ENCODE peak calls at places on chromosome 3, in eight cellular contexts. D is activated CD4-positive, CD25-positive, alpha-beta regulatory T cell; Y is DND-41; O is body of pancreas; J is activated gamma-delta T cell treated with Interleukin-2 at 50 U/mL for 16 hours; R is CD8-positive, alpha-beta T cell; L is HS-5; F is activated T-cell treated with anti-CD3 and anti-CD28 coated beads, Interleukin-2, amount 50 U/mL, for 72 hours. Q is an unnamed sample.

GRCh38 chr3:46369675-46370132 is 1.0 kb upstream of the CCR5 start:
- DNase-seq in Y (no peak), L (no peak), F (peak; percentile 66), D (no peak), R (no peak), O (no peak), J (no peak), Q (no peak)

GRCh38 chr3:125470671-125471070 is 49.3 kb downstream of the SNX4 start:
- DNase-seq in O (no peak), D (no peak), J (no peak), Y (no peak), R (no peak), F (no peak), L (no peak), Q (no peak)

GRCh38 chr3:8742921-8743605 is 9.5 kb downstream of the CAV3 start:
- DNase-seq in J (no peak), F (no peak), Y (no peak), L (peak; percentile 58), R (no peak), O (no peak), D (no peak), Q (no peak)

GRCh38 chr3:113222412-113223086 is 11.2 kb downstream of the BOC start:
- DNase-seq in O (peak; percentile 72), F (no peak), J (no peak), L (no peak), R (no peak), Y (peak; percentile 58), D (no peak), Q (no peak)

GRCh38 chr3:5232570-5232969 is 45.1 kb downstream of the EDEM1 start:
- DNase-seq in O (no peak), L (no peak), J (no peak), F (no peak), D (no peak), Y (no peak), R (no peak), Q (no peak)

GRCh38 chr3:132787616-132788015 is 65.4 kb upstream of the NPHP3 start:
- DNase-seq in L (no peak), J (no peak), D (no peak), R (no peak), F (no peak), Y (no peak), O (no peak), Q (peak; percentile 54)

GRCh38 chr3:194890086-194890485 is 204.4 kb downstream of the FAM43A start:
- DNase-seq in F (no peak), R (no peak), O (no peak), D (no peak), Y (no peak), L (no peak), J (no peak), Q (no peak)

GRCh38 chr3:186025161-186025560 is 83.7 kb downstream of the ETV5 start:
- DNase-seq in Y (no peak), O (no peak), J (no peak), L (peak; percentile 53), R (no peak), F (peak; percentile 81), D (no peak), Q (no peak)

GRCh38 chr3:198071602-198072285 is 111.7 kb downstream of the LMLN start:
- DNase-seq in O (no peak), Y (no peak), D (no peak), J (peak; percentile 55), F (peak; percentile 82), L (peak; percentile 99), R (peak; percentile 37), Q (no peak)

GRCh38 chr3:36075491-36075890 is 304.8 kb upstream of the STAC start:
- DNase-seq in J (no peak), F (no peak), D (no peak), R (no peak), L (no peak), O (no peak), Y (no peak), Q (no peak)

GRCh38 chr3:172103724-172104123 is 64.3 kb downstream of the FNDC3B start:
- DNase-seq in D (no peak), L (no peak), O (no peak), Y (no peak), J (no peak), R (no peak), F (no peak), Q (no peak)

GRCh38 chr3:131802029-131802428 is 232.8 kb downstream of the CPNE4 start:
- DNase-seq in R (no peak), J (no peak), L (no peak), Y (no peak), O (no peak), F (no peak), D (no peak), Q (no peak)

GRCh38 chr3:29065211-29065785 is 215.6 kb upstream of the RBMS3 start:
- DNase-seq in F (no peak), R (no peak), L (peak; percentile 93), D (no peak), J (no peak), O (peak; percentile 81), Y (no peak), Q (peak; percentile 85)

GRCh38 chr3:106135451-106136160 is 266.8 kb upstream of the CBLB start:
- DNase-seq in F (no peak), Y (no peak), O (no peak), L (no peak), D (no peak), R (no peak), J (no peak), Q (no peak)

GRCh38 chr3:156474560-156475389 is 80.1 kb downstream of the SSR3 start:
- DNase-seq in R (no peak), Y (no peak), L (no peak), O (no peak), F (no peak), J (no peak), D (no peak), Q (no peak)

GRCh38 chr3:123076496-123077418 is 9.9 kb downstream of the PDIA5 start:
- DNase-seq in J (no peak), L (no peak), F (no peak), R (no peak), Y (no peak), O (peak; percentile 65), D (no peak), Q (no peak)

GRCh38 chr3:194034556-194035336 is 101.2 kb upstream of the HES1 start:
- DNase-seq in D (no peak), J (no peak), R (no peak), Y (no peak), F (no peak), O (no peak), L (no peak), Q (no peak)

GRCh38 chr3:12926660-12927059 is 85.3 kb upstream of the RPL32 start:
- DNase-seq in L (no peak), Y (no peak), F (no peak), D (no peak), O (no peak), R (no peak), J (no peak), Q (no peak)

GRCh38 chr3:156215751-156216150 is 95.4 kb downstream of the KCNAB1 start:
- DNase-seq in R (no peak), L (no peak), D (no peak), O (no peak), Y (no peak), F (no peak), J (no peak), Q (no peak)

GRCh38 chr3:193711165-193711485 is 118.1 kb downstream of the OPA1 start:
- DNase-seq in Y (no peak), J (no peak), R (no peak), F (no peak), L (no peak), D (no peak), O (no peak), Q (no peak)

GRCh38 chr3:50227390-50228183 is 8.4 kb upstream of the GNAI2 start:
- DNase-seq in Y (peak; percentile 92), L (no peak), O (peak; percentile 95), R (peak; percentile 92), F (peak; percentile 94), J (peak; percentile 89), D (peak; percentile 89), Q (peak; percentile 66)

GRCh38 chr3:98557324-98558010 is 25.7 kb downstream of the GPR15 start:
- DNase-seq in F (peak; percentile 76), O (no peak), Y (no peak), D (no peak), R (no peak), J (no peak), L (no peak), Q (no peak)

GRCh38 chr3:144200004-144200403 is 228.4 kb downstream of the DIPK2A start:
- DNase-seq in L (no peak), Y (no peak), D (no peak), O (no peak), R (no peak), J (no peak), F (no peak), Q (no peak)

GRCh38 chr3:128537091-128537703 is 44.2 kb upstream of the GATA2 start:
- DNase-seq in J (no peak), O (no peak), D (no peak), R (no peak), Y (no peak), F (no peak), L (no peak), Q (no peak)

GRCh38 chr3:105957722-105958121 is 88.9 kb upstream of the CBLB start:
- DNase-seq in Y (no peak), O (no peak), J (no peak), L (peak; percentile 81), R (no peak), D (no peak), F (no peak), Q (no peak)

GRCh38 chr3:24387000-24387399 is 107.7 kb downstream of the THRB start:
- DNase-seq in Y (no peak), O (no peak), R (no peak), F (no peak), L (peak; percentile 61), D (no peak), J (no peak), Q (no peak)

GRCh38 chr3:12959838-12960378 is 113.3 kb downstream of the IQSEC1 start:
- DNase-seq in R (no peak), O (no peak), J (no peak), Y (no peak), F (no peak), D (no peak), L (no peak), Q (no peak)

GRCh38 chr3:197125601-197126000 is 96.0 kb upstream of the MELTF start:
- DNase-seq in R (no peak), O (no peak), D (no peak), L (peak; percentile 39), J (no peak), Y (no peak), F (no peak), Q (no peak)

GRCh38 chr3:120497318-120497717 is 46.5 kb upstream of the FSTL1 start:
- DNase-seq in Y (no peak), J (no peak), L (peak; percentile 92), F (no peak), O (no peak), D (no peak), R (no peak), Q (no peak)

GRCh38 chr3:171984883-171985282 is 54.5 kb upstream of the FNDC3B start:
- DNase-seq in O (no peak), J (no peak), Y (no peak), D (no peak), F (no peak), L (no peak), R (no peak), Q (no peak)

Q was measured in NCI-H748 treated with DMSO at 0.1 percent for 48 hours.